ENCODE peak calls at places on chromosomes 13 and 19, in five cellular contexts. R, C, X, U and Y are unnamed samples.

GRCh38 chr19:6779204-6779603 is 6.7 kb downstream of the VAV1 start:
- DNase-seq in R (no peak), C (no peak), X (no peak), U (no peak), Y (no peak)

GRCh38 chr19:44476559-44477408 is 23.5 kb downstream of the ZNF180 start:
- DNase-seq in R (no peak), C (no peak), X (peak), U (no peak), Y (no peak)

GRCh38 chr13:34416833-34417425 is 525.1 kb upstream of the NBEA start:
- DNase-seq in R (no peak), C (peak), X (peak), U (no peak), Y (peak)

GRCh38 chr13:26663801-26664200 is 96.8 kb downstream of the GPR12 start:
- DNase-seq in R (no peak), C (no peak), X (no peak), U (no peak), Y (no peak)

GRCh38 chr19:12833747-12834417 is 497 bp downstream of the RTBDN start:
- DNase-seq in R (peak), C (no peak), X (no peak), U (no peak), Y (no peak)

GRCh38 chr19:19778666-19779065 is 42.9 kb downstream of the ZNF506 start:
- DNase-seq in R (no peak), C (no peak), X (no peak), U (no peak), Y (no peak)

GRCh38 chr13:73496711-73497110 is 437.9 kb downstream of the KLF5 start:
- DNase-seq in R (no peak), C (no peak), X (no peak), U (no peak), Y (no peak)

GRCh38 chr13:44498969-44499368 is 77.2 kb downstream of the TSC22D1 start:
- DNase-seq in R (no peak), C (no peak), X (peak), U (no peak), Y (peak)

GRCh38 chr13:50393641-50394040 is 378.4 kb downstream of the KCNRG start:
- DNase-seq in R (no peak), C (no peak), X (no peak), U (no peak), Y (no peak)

GRCh38 chr19:2719910-2720776 is 1.0 kb downstream of the DIRAS1 start:
- DNase-seq in R (no peak), C (no peak), X (peak), U (no peak), Y (peak)

GRCh38 chr19:2720777-2721569 is at the start of gene DIRAS1:
- DNase-seq in R (no peak), C (no peak), X (no peak), U (no peak), Y (no peak)

GRCh38 chr19:2717638-2718541 is 3.3 kb downstream of the DIRAS1 start:
- DNase-seq in R (no peak), C (no peak), X (no peak), U (no peak), Y (no peak)

GRCh38 chr19:2716722-2717637 is 4.2 kb downstream of the DIRAS1 start:
- DNase-seq in R (no peak), C (no peak), X (no peak), U (no peak), Y (no peak)

DNA sequence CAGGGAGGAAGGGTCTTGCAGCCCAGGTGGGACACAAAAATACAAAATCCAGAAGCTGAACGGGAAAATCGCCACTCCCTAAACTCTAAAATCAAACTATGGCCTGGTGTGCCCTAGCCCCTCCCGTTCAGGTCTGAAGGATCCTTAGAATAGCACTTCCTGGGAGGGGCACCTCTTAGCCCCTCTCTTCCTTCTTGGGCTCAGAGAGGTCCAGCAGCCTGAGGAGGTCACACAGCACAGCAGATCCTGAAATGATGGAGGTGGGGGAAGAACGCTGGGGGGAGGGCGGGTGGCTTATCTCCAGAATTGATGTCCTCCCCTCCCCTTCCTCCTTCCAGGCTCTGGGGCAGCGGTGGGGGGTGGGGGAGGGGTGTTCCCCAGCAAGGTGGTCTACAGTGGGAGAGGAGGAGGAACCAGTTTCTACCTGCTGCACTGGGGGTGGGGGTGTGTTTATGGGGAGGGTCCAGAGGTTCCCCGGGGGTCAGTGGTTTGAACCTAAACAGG is 1.9 kb downstream of the DIRAS1 start:
- DNase-seq in R (no peak), C (no peak), X (no peak), U (no peak), Y (no peak)
- H3K4me3 ChIP-seq in R (no peak), C (no peak), X (no peak), U (no peak), Y (no peak)

GRCh38 chr13:102777716-102778115 is 4.1 kb upstream of the TEX30 start:
- DNase-seq in R (no peak), C (no peak), X (no peak), U (no peak), Y (no peak)

GRCh38 chr13:102781591-102781990 is 8.0 kb upstream of the TEX30 start:
- DNase-seq in R (no peak), C (no peak), X (no peak), U (no peak), Y (no peak)

GRCh38 chr13:102784501-102784900 is 10.9 kb upstream of the TEX30 start:
- DNase-seq in R (no peak), C (no peak), X (no peak), U (no peak), Y (no peak)

GRCh38 chr13:102774596-102775375 is 1.2 kb upstream of the TEX30 start:
- DNase-seq in R (no peak), C (no peak), X (no peak), U (no peak), Y (no peak)

DNA sequence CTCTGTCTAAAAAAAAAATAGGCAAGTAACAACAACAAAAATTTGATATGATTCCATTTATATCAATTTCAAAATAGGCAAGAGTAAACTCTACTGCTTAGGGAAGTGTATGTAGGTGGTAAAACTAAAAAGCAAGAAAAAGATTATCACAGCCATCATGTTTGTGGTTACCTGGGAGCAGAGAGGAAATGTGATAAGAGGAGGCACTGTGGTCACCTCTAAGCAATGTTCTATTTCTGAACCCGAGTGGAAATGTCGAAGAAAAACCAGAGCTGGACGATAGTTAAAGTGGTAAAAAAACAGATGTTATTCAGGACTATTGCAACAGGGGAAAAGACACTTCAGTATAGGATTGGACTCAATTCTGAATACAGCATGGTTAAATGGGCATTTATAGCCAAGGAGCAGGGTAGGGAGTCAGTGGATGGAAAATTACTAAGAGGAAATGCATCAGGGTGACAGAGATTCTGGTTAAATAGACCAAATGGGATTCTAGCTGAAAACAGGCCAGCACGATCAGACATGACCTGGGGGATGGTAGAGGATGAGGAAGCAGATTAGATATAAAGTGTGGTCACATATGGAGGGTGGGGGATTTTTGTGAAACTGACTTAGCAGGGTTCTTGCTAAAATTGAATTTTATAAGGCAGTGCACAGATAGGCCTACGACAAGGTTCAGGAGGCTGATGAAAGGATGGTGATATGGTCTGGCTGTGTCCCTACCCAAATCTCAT is 6.0 kb upstream of the TEX30 start:
- DNase-seq in R (no peak), C (no peak), X (no peak), U (no peak), Y (no peak)
- H3K4me3 ChIP-seq in R (peak), C (no peak), X (no peak), U (no peak), Y (no peak)

DNA sequence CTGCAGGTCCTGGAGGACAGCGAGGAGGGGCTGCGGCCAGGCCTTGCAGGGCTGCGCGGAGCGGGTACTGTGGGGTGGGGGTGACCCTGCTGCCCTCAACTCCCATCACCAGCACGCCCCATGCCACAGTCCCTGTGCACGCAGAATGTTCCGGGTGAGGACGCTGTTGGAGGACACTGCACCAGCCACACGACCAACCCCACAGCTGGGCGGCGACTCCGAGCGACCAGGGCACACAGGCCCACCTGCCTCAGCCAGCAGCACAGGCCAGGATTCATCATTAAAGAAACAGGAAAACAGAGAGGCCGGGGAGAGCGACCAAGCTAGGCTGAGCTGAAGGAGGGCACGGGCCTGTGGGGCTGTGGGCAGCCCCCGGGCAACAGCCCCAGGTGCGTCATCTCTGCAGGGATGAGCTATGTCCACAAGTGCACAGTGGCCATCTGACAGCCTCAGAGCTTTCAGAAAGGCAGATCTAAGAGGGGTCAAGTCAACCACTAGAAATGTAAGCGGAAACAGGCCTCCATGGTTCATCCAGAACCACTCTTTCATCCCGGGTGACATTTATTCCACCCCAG is 1.6 kb downstream of the GAS6 start:
- DNase-seq in R (no peak), C (no peak), X (no peak), U (no peak), Y (peak)
- H3K4me3 ChIP-seq in R (no peak), C (peak), X (peak), U (peak), Y (peak)

DNA sequence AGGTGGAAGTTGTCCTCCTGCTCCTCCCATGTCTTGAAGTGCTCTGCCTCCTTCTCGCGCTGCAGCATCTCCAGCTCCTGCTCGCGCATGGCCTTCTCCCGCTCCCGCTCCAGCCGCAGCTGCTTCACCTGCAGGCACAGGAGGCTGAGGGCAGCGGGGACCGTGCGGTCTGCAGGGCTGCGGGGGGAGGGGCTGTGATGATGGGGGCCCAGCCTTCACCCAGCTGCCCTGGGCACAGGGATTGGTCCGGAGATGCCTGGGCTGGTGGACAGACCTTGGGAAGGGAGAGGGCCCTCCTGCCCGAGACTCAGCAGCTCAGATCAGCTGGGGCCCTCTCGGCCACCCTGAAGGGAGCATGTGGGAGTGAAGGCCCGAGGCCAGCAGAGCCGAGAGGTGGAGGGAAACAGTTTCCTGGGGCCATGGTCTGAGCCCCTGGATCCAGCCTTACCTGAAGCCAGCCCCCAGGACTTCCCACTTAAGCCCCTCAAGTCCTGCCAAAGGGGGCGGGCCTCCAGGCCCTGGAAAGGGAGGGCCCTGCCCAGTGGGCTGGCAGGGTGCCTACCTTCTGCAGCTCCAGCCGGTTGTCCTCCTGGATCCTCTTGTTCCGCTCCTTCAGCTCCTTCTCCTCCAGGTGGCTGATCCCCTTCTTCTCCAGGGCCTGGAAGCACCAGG is 6.3 kb downstream of the CACTIN start:
- DNase-seq in R (no peak), C (no peak), X (no peak), U (no peak), Y (no peak)
- H3K4me3 ChIP-seq in R (no peak), C (no peak), X (no peak), U (no peak), Y (no peak)

GRCh38 chr19:47232422-47233211 is 1.6 kb upstream of the BBC3 start:
- DNase-seq in R (no peak), C (peak), X (no peak), U (no peak), Y (no peak)
- H3K4me3 ChIP-seq in R (no peak), C (no peak), X (peak), U (peak), Y (no peak)

GRCh38 chr13:60351816-60352215 is 45.2 kb upstream of the TDRD3 start:
- DNase-seq in R (no peak), C (no peak), X (no peak), U (no peak), Y (no peak)
- H3K4me3 ChIP-seq in R (no peak), C (no peak), X (no peak), U (no peak), Y (no peak)

GRCh38 chr19:913080-913748 is at the start of gene R3HDM4:
- DNase-seq in R (peak), C (peak), X (no peak), U (no peak), Y (peak)

GRCh38 chr19:917323-918151 is at the start of gene KISS1R:
- DNase-seq in R (no peak), C (peak), X (no peak), U (no peak), Y (no peak)

GRCh38 chr19:916645-917322 is 349 bp upstream of the KISS1R start:
- DNase-seq in R (no peak), C (no peak), X (no peak), U (no peak), Y (no peak)

GRCh38 chr19:911197-912033 is 1.6 kb downstream of the R3HDM4 start:
- DNase-seq in R (peak), C (no peak), X (no peak), U (no peak), Y (no peak)

GRCh38 chr19:912181-913079 is 589 bp downstream of the R3HDM4 start:
- DNase-seq in R (peak), C (peak), X (no peak), U (no peak), Y (no peak)
- H3K4me3 ChIP-seq in R (peak), C (peak), X (peak), U (peak), Y (peak)

DNA sequence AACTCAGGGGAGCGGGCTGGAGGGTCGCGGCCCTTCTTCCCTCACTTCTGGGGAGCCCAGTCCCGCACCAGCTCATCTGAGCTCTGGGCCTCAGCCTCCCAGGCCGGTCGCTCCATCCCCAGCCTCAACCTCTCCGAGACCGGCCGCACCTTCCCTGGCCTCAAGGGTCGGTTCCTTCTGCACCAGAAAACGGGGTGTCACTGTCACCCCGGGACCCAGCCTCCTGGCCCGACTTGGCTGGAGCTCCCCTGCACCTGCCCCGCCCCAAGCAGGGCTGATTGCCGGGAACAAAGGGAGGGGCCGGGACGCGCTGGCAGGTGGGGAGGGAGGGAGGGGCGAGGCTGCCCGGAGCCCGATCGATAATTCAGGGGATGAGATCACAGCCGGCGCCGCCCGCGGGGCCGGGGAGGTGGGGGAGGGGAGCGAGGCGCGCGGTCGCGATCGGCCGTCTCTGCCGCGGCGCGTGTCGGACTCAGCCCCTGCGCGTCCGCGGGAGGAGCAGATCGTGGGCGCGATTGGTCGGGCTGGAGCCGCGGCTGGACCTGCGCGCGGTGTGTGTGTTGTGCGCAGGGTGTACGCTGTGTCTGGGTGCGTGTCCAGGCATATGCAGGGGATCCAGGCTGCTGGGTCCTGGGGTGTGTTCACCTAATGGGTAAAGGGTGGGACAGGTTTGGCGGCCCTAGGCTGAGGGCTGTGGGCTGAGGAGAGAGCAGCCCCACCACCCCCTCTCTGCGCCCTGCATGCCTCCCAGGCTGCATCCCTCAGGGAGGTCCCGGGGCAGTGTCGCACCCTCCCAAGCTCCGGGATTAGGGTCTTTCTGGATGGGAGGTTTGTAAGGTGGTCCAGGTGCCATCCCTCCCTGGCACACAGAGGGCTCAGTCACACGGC is 1.1 kb upstream of the SHC2 start:
- DNase-seq in R (no peak), C (peak), X (no peak), U (no peak), Y (peak)
- H3K4me3 ChIP-seq in R (no peak), C (no peak), X (peak), U (no peak), Y (no peak)